ENCODE peak calls at places on chromosomes 5 and 9, in ten cellular contexts. One of them, this sample, is unnamed.

GRCh38 chr9:110208031-110208430 is at the start of gene C9orf152:
- DNase-seq in DND-41: no peak
- DNase-seq in upper lobe of right lung: peak; percentile 82
- DNase-seq in aorta: no peak
- DNase-seq in mammary epithelial cell: no peak
- DNase-seq in A549: no peak
- DNase-seq in SK-N-SH: no peak
- DNase-seq in AG04450: no peak
- DNase-seq in colonic mucosa: peak; percentile 81
- DNase-seq in lower lobe of right lung: peak; percentile 72
- DNase-seq in this sample: no peak

GRCh38 chr5:132489051-132489770 is 1.4 kb downstream of the IRF1 start:
- DNase-seq in DND-41: peak; percentile 31
- DNase-seq in upper lobe of right lung: peak; percentile 60
- DNase-seq in aorta: no peak
- DNase-seq in mammary epithelial cell: no peak
- DNase-seq in A549: no peak
- DNase-seq in SK-N-SH: no peak
- DNase-seq in AG04450: no peak
- DNase-seq in colonic mucosa: peak; percentile 41
- DNase-seq in lower lobe of right lung: no peak
- DNase-seq in this sample: no peak

GRCh38 chr9:106758911-106759310 is 104.1 kb upstream of the ZNF462 start:
- DNase-seq in DND-41: no peak
- DNase-seq in upper lobe of right lung: no peak
- DNase-seq in aorta: no peak
- DNase-seq in mammary epithelial cell: peak; percentile 19
- DNase-seq in A549: no peak
- DNase-seq in SK-N-SH: no peak
- DNase-seq in AG04450: no peak
- DNase-seq in colonic mucosa: no peak
- DNase-seq in lower lobe of right lung: no peak
- DNase-seq in this sample: no peak

GRCh38 chr5:155651-156410 is 35.5 kb upstream of the LRRC14B start:
- DNase-seq in DND-41: no peak
- DNase-seq in upper lobe of right lung: peak; percentile 52
- DNase-seq in aorta: no peak
- DNase-seq in mammary epithelial cell: no peak
- DNase-seq in A549: no peak
- DNase-seq in SK-N-SH: no peak
- DNase-seq in AG04450: no peak
- DNase-seq in colonic mucosa: peak; percentile 7
- DNase-seq in lower lobe of right lung: no peak
- DNase-seq in this sample: no peak

GRCh38 chr5:144048254-144048856 is 122.1 kb downstream of the YIPF5 start:
- DNase-seq in DND-41: no peak
- DNase-seq in upper lobe of right lung: no peak
- DNase-seq in aorta: no peak
- DNase-seq in mammary epithelial cell: no peak
- DNase-seq in A549: no peak
- DNase-seq in SK-N-SH: no peak
- DNase-seq in AG04450: no peak
- DNase-seq in colonic mucosa: no peak
- DNase-seq in lower lobe of right lung: no peak
- DNase-seq in this sample: no peak

GRCh38 chr9:86747711-86748110 is 199.6 kb downstream of the GAS1 start:
- DNase-seq in DND-41: no peak
- DNase-seq in upper lobe of right lung: no peak
- DNase-seq in aorta: no peak
- DNase-seq in mammary epithelial cell: no peak
- DNase-seq in A549: no peak
- DNase-seq in SK-N-SH: no peak
- DNase-seq in AG04450: no peak
- DNase-seq in colonic mucosa: no peak
- DNase-seq in lower lobe of right lung: no peak
- DNase-seq in this sample: no peak

GRCh38 chr5:74092761-74093160 is 466.8 kb downstream of the ARHGEF28 start:
- DNase-seq in DND-41: no peak
- DNase-seq in upper lobe of right lung: no peak
- DNase-seq in aorta: no peak
- DNase-seq in mammary epithelial cell: no peak
- DNase-seq in A549: no peak
- DNase-seq in SK-N-SH: no peak
- DNase-seq in AG04450: no peak
- DNase-seq in colonic mucosa: no peak
- DNase-seq in lower lobe of right lung: no peak
- DNase-seq in this sample: no peak

GRCh38 chr9:135702002-135702721 is at the start of gene KCNT1:
- DNase-seq in DND-41: peak; percentile 54
- DNase-seq in upper lobe of right lung: peak; percentile 73
- DNase-seq in aorta: peak; percentile 83
- DNase-seq in mammary epithelial cell: peak; percentile 25
- DNase-seq in A549: peak; percentile 34
- DNase-seq in SK-N-SH: peak; percentile 99
- DNase-seq in AG04450: no peak
- DNase-seq in colonic mucosa: peak; percentile 35
- DNase-seq in lower lobe of right lung: no peak
- DNase-seq in this sample: peak; percentile 50

GRCh38 chr9:2018162-2018643 is 3.1 kb downstream of the SMARCA2 start:
- DNase-seq in DND-41: no peak
- DNase-seq in upper lobe of right lung: no peak
- DNase-seq in aorta: no peak
- DNase-seq in mammary epithelial cell: no peak
- DNase-seq in A549: no peak
- DNase-seq in SK-N-SH: no peak
- DNase-seq in AG04450: no peak
- DNase-seq in colonic mucosa: no peak
- DNase-seq in lower lobe of right lung: no peak
- DNase-seq in this sample: no peak

GRCh38 chr5:124819201-124819600 is 72.8 kb upstream of the ZNF608 start:
- DNase-seq in DND-41: no peak
- DNase-seq in upper lobe of right lung: no peak
- DNase-seq in aorta: no peak
- DNase-seq in mammary epithelial cell: peak; percentile 39
- DNase-seq in A549: no peak
- DNase-seq in SK-N-SH: no peak
- DNase-seq in AG04450: no peak
- DNase-seq in colonic mucosa: no peak
- DNase-seq in lower lobe of right lung: no peak
- DNase-seq in this sample: no peak

DNA sequence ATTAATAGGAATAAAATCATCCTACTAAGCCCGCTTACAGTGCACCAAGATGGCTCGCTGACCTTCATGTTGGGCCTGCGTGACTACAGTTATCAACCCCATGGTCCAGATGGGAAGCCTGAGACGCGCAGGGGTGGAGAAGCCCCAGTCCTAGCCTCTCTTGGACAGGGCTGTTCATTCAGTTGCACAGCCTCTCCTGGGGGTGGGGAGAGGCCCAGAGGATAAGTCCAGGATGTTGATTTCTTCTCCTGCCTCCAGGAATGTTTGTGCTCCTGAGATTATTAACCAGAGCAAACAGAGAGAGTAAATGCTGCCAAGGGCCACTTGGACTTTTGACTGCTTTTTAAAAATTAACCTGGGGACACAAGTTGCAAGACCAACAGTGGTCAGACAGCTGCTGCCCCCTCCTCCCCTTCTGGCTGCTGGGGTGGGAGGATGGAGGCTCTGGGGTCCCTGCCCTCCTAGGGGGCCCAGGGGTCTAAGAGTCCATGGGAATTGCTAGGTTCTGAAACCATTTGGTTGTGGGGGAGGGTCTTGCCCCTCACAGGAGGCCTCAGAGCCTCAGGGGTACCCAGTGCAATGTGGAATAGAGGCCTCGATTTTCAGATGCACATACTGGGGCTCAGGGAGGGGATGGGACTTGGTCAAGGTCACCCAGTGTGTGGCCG is 2.8 kb upstream of the AMBP start:
- DNase-seq in DND-41: no peak
- DNase-seq in upper lobe of right lung: no peak
- DNase-seq in aorta: no peak
- DNase-seq in mammary epithelial cell: no peak
- DNase-seq in A549: peak; percentile 94
- DNase-seq in SK-N-SH: no peak
- DNase-seq in AG04450: no peak
- DNase-seq in colonic mucosa: peak; percentile 84
- DNase-seq in lower lobe of right lung: no peak
- DNase-seq in this sample: no peak
- H3K27ac ChIP-seq in DND-41: no peak overlapping the region
- H3K27ac ChIP-seq in upper lobe of right lung: peak overlapping the region; percentile 48
- H3K27ac ChIP-seq in aorta: no peak overlapping the region
- H3K27ac ChIP-seq in mammary epithelial cell: no peak overlapping the region
- H3K27ac ChIP-seq in A549: peak overlapping the region; percentile 93
- H3K27ac ChIP-seq in SK-N-SH: no peak overlapping the region
- H3K27ac ChIP-seq in AG04450: no peak overlapping the region
- H3K27ac ChIP-seq in colonic mucosa: peak overlapping the region; percentile 78
- H3K27ac ChIP-seq in lower lobe of right lung: peak overlapping the region; percentile 18
- H3K27ac ChIP-seq in this sample: no peak overlapping the region

GRCh38 chr5:76622973-76623596 is at the start of gene F2RL2:
- DNase-seq in DND-41: no peak
- DNase-seq in upper lobe of right lung: no peak
- DNase-seq in aorta: no peak
- DNase-seq in mammary epithelial cell: no peak
- DNase-seq in A549: peak; percentile 89
- DNase-seq in SK-N-SH: no peak
- DNase-seq in AG04450: peak; percentile 60
- DNase-seq in colonic mucosa: no peak
- DNase-seq in lower lobe of right lung: no peak
- DNase-seq in this sample: no peak
- H3K27ac ChIP-seq in DND-41: no peak within 1 kb of the TSS
- H3K27ac ChIP-seq in upper lobe of right lung: no peak within 1 kb of the TSS
- H3K27ac ChIP-seq in aorta: no peak within 1 kb of the TSS
- H3K27ac ChIP-seq in mammary epithelial cell: no peak within 1 kb of the TSS
- H3K27ac ChIP-seq in A549: peak within 1 kb of the TSS; percentile 69
- H3K27ac ChIP-seq in SK-N-SH: peak within 1 kb of the TSS; percentile 61
- H3K27ac ChIP-seq in AG04450: peak within 1 kb of the TSS; percentile 74
- H3K27ac ChIP-seq in colonic mucosa: no peak within 1 kb of the TSS
- H3K27ac ChIP-seq in lower lobe of right lung: no peak within 1 kb of the TSS
- H3K27ac ChIP-seq in this sample: no peak within 1 kb of the TSS

DNA sequence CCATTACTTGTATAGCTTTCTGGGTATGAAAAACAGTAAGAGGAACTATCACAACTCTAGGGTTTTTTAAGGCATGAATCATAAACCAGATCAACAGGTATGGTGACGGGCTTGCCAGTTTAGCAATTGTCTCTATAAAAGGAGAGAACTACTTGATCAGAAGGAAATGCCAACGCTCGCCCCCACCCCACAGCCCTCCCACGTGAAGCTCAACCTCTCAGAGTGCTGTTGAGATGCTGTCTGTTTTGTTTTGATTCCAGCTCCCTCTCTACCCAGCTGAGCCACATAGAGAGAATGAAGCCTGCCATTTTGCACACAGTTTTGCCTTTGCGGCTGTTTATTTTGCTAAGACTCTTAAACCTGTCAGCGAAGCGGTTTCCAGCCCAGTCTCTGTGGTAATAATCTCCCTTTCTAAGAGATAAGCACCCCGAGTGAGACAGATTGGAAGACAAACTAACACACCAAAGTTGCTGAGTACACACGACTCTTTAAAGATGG is 257.9 kb upstream of the ANKRD55 start:
- DNase-seq in DND-41: no peak
- DNase-seq in upper lobe of right lung: peak; percentile 78
- DNase-seq in aorta: no peak
- DNase-seq in mammary epithelial cell: peak; percentile 92
- DNase-seq in A549: no peak
- DNase-seq in SK-N-SH: no peak
- DNase-seq in AG04450: no peak
- DNase-seq in colonic mucosa: no peak
- DNase-seq in lower lobe of right lung: peak; percentile 63
- DNase-seq in this sample: no peak
- H3K27ac ChIP-seq in DND-41: no peak overlapping the region
- H3K27ac ChIP-seq in upper lobe of right lung: no peak overlapping the region
- H3K27ac ChIP-seq in aorta: no peak overlapping the region
- H3K27ac ChIP-seq in mammary epithelial cell: no peak overlapping the region
- H3K27ac ChIP-seq in A549: no peak overlapping the region
- H3K27ac ChIP-seq in SK-N-SH: no peak overlapping the region
- H3K27ac ChIP-seq in AG04450: no peak overlapping the region
- H3K27ac ChIP-seq in colonic mucosa: no peak overlapping the region
- H3K27ac ChIP-seq in lower lobe of right lung: no peak overlapping the region
- H3K27ac ChIP-seq in this sample: no peak overlapping the region

GRCh38 chr9:125484632-125485282 is 222.3 kb downstream of the MAPKAP1 start:
- DNase-seq in DND-41: no peak
- DNase-seq in upper lobe of right lung: no peak
- DNase-seq in aorta: no peak
- DNase-seq in mammary epithelial cell: peak; percentile 17
- DNase-seq in A549: no peak
- DNase-seq in SK-N-SH: no peak
- DNase-seq in AG04450: peak; percentile 74
- DNase-seq in colonic mucosa: no peak
- DNase-seq in lower lobe of right lung: no peak
- DNase-seq in this sample: no peak
- H3K27ac ChIP-seq in DND-41: no peak overlapping the region
- H3K27ac ChIP-seq in upper lobe of right lung: no peak overlapping the region
- H3K27ac ChIP-seq in aorta: no peak overlapping the region
- H3K27ac ChIP-seq in mammary epithelial cell: no peak overlapping the region
- H3K27ac ChIP-seq in A549: no peak overlapping the region
- H3K27ac ChIP-seq in SK-N-SH: peak overlapping the region; percentile 68
- H3K27ac ChIP-seq in AG04450: peak overlapping the region; percentile 84
- H3K27ac ChIP-seq in colonic mucosa: peak overlapping the region; percentile 33
- H3K27ac ChIP-seq in lower lobe of right lung: no peak overlapping the region
- H3K27ac ChIP-seq in this sample: no peak overlapping the region

GRCh38 chr5:55711531-55712022 is 547 bp downstream of the SLC38A9 start:
- DNase-seq in DND-41: no peak
- DNase-seq in upper lobe of right lung: no peak
- DNase-seq in aorta: no peak
- DNase-seq in mammary epithelial cell: no peak
- DNase-seq in A549: no peak
- DNase-seq in SK-N-SH: no peak
- DNase-seq in AG04450: no peak
- DNase-seq in colonic mucosa: peak; percentile 22
- DNase-seq in lower lobe of right lung: no peak
- DNase-seq in this sample: no peak

GRCh38 chr5:55708732-55709131 is 3.4 kb downstream of the SLC38A9 start:
- DNase-seq in DND-41: no peak
- DNase-seq in upper lobe of right lung: no peak
- DNase-seq in aorta: no peak
- DNase-seq in mammary epithelial cell: peak; percentile 74
- DNase-seq in A549: no peak
- DNase-seq in SK-N-SH: no peak
- DNase-seq in AG04450: no peak
- DNase-seq in colonic mucosa: no peak
- DNase-seq in lower lobe of right lung: no peak
- DNase-seq in this sample: no peak

GRCh38 chr5:55701462-55702103 is 10.5 kb downstream of the SLC38A9 start:
- DNase-seq in DND-41: no peak
- DNase-seq in upper lobe of right lung: no peak
- DNase-seq in aorta: no peak
- DNase-seq in mammary epithelial cell: no peak
- DNase-seq in A549: no peak
- DNase-seq in SK-N-SH: no peak
- DNase-seq in AG04450: no peak
- DNase-seq in colonic mucosa: no peak
- DNase-seq in lower lobe of right lung: no peak
- DNase-seq in this sample: no peak

GRCh38 chr5:55702612-55703345 is 9.3 kb downstream of the SLC38A9 start:
- DNase-seq in DND-41: no peak
- DNase-seq in upper lobe of right lung: no peak
- DNase-seq in aorta: no peak
- DNase-seq in mammary epithelial cell: no peak
- DNase-seq in A549: no peak
- DNase-seq in SK-N-SH: no peak
- DNase-seq in AG04450: no peak
- DNase-seq in colonic mucosa: no peak
- DNase-seq in lower lobe of right lung: no peak
- DNase-seq in this sample: no peak

GRCh38 chr5:55706230-55706629 is 5.9 kb downstream of the SLC38A9 start:
- DNase-seq in DND-41: no peak
- DNase-seq in upper lobe of right lung: no peak
- DNase-seq in aorta: no peak
- DNase-seq in mammary epithelial cell: no peak
- DNase-seq in A549: no peak
- DNase-seq in SK-N-SH: no peak
- DNase-seq in AG04450: no peak
- DNase-seq in colonic mucosa: no peak
- DNase-seq in lower lobe of right lung: no peak
- DNase-seq in this sample: no peak
- H3K27ac ChIP-seq in DND-41: no peak overlapping the region
- H3K27ac ChIP-seq in upper lobe of right lung: no peak overlapping the region
- H3K27ac ChIP-seq in aorta: no peak overlapping the region
- H3K27ac ChIP-seq in mammary epithelial cell: no peak overlapping the region
- H3K27ac ChIP-seq in A549: no peak overlapping the region
- H3K27ac ChIP-seq in SK-N-SH: no peak overlapping the region
- H3K27ac ChIP-seq in AG04450: no peak overlapping the region
- H3K27ac ChIP-seq in colonic mucosa: no peak overlapping the region
- H3K27ac ChIP-seq in lower lobe of right lung: no peak overlapping the region
- H3K27ac ChIP-seq in this sample: no peak overlapping the region